ENCODE peak calls at places on chromosomes 1 and 21, in four cellular contexts. L, X, C and R are unnamed samples.

GRCh38 chr1:164794310-164794709 is 235.3 kb downstream of the PBX1 start:
- DNase-seq in C (no peak), X (no peak), L (no peak), R (no peak)

GRCh38 chr1:3399732-3400131 is 54.7 kb upstream of the ARHGEF16 start:
- DNase-seq in C (no peak), L (no peak), X (no peak), R (no peak)

GRCh38 chr1:117646007-117646913 is 40.4 kb downstream of the TENT5C start:
- DNase-seq in C (no peak), X (peak; percentile 39), L (no peak), R (no peak)

GRCh38 chr1:235225299-235225698 is 64.2 kb upstream of the RBM34 start:
- DNase-seq in X (no peak), L (no peak), C (no peak), R (no peak)

GRCh38 chr21:32516729-32517649 is 68.3 kb downstream of the TCP10L start:
- DNase-seq in L (no peak), X (no peak), C (no peak), R (no peak)

GRCh38 chr1:14733053-14733778 is 134.7 kb downstream of the KAZN start:
- DNase-seq in C (peak; percentile 57), L (peak; percentile 8), X (no peak), R (no peak)

GRCh38 chr1:93692451-93692861 is 10.8 kb upstream of the BCAR3 start:
- DNase-seq in X (no peak), C (no peak), L (no peak), R (no peak)

GRCh38 chr1:193558491-193559028 is 372.1 kb upstream of the B3GALT2 start:
- DNase-seq in C (no peak), L (no peak), X (no peak), R (peak; percentile 61)

GRCh38 chr1:71561729-71562128 is 480.9 kb upstream of the ZRANB2 start:
- DNase-seq in C (no peak), X (no peak), L (no peak), R (no peak)

GRCh38 chr1:192476802-192477298 is 98.7 kb upstream of the RGS1 start:
- DNase-seq in L (no peak), C (no peak), X (no peak), R (no peak)

GRCh38 chr1:25658791-25659431 is 42.3 kb downstream of the MAN1C1 start:
- DNase-seq in C (no peak), L (no peak), X (no peak), R (no peak)

GRCh38 chr1:209871430-209871829 is 43.7 kb downstream of the UTP25 start:
- DNase-seq in X (no peak), C (no peak), L (no peak), R (no peak)

GRCh38 chr21:28272272-28272992 is 720.2 kb downstream of the LTN1 start:
- DNase-seq in L (no peak), C (no peak), X (no peak), R (no peak)

GRCh38 chr1:199778324-199778955 is 249.1 kb upstream of the NR5A2 start:
- DNase-seq in L (no peak), X (no peak), C (no peak), R (no peak)

GRCh38 chr1:113035086-113035485 is 37.9 kb upstream of the LRIG2 start:
- DNase-seq in C (no peak), L (no peak), X (no peak), R (no peak)

GRCh38 chr1:233485809-233486398 is 128.0 kb upstream of the KCNK1 start:
- DNase-seq in C (no peak), X (no peak), L (no peak), R (no peak)

GRCh38 chr1:164562947-164563346 is 4.0 kb downstream of the PBX1 start:
- DNase-seq in L (no peak), C (no peak), X (no peak), R (no peak)

GRCh38 chr21:32253215-32253641 is 25.6 kb downstream of the MIS18A start:
- DNase-seq in L (no peak), C (no peak), X (no peak), R (no peak)

GRCh38 chr1:67672260-67672803 is 12.7 kb upstream of the GADD45A start:
- DNase-seq in L (no peak), C (no peak), X (no peak), R (no peak)

GRCh38 chr1:79293611-79294010 is 287.1 kb upstream of the ADGRL4 start:
- DNase-seq in X (no peak), C (no peak), L (no peak), R (no peak)

GRCh38 chr1:244854865-244855578 is 9.3 kb downstream of the HNRNPU start:
- DNase-seq in X (no peak), C (no peak), L (no peak), R (no peak)

GRCh38 chr1:27144920-27145661 is 9.8 kb downstream of the SLC9A1 start:
- DNase-seq in C (no peak), X (no peak), L (no peak), R (no peak)

GRCh38 chr1:107139833-107140702 is 771 bp upstream of the NTNG1 start:
- DNase-seq in C (peak; percentile 78), X (no peak), L (no peak), R (no peak)

GRCh38 chr21:33021667-33022066 is 4.1 kb upstream of the OLIG2 start:
- DNase-seq in X (no peak), L (no peak), C (no peak), R (no peak)

GRCh38 chr1:2016123-2016522 is 3.0 kb upstream of the GABRD start:
- DNase-seq in L (no peak), X (no peak), C (no peak), R (no peak)

GRCh38 chr1:7281821-7282220 is 489.3 kb upstream of the VAMP3 start:
- DNase-seq in L (no peak), X (no peak), C (no peak), R (no peak)

GRCh38 chr1:198287916-198288315 is 131.1 kb downstream of the NEK7 start:
- DNase-seq in L (no peak), X (no peak), C (no peak), R (no peak)

GRCh38 chr21:41772351-41773080 is 5.7 kb upstream of the RIPK4 start:
- DNase-seq in X (no peak), L (no peak), C (no peak), R (no peak)

GRCh38 chr1:171470726-171471125 is 14.6 kb upstream of the PRRC2C start:
- DNase-seq in C (no peak), X (no peak), L (no peak), R (no peak)

GRCh38 chr1:23581219-23581618 is 21.9 kb upstream of the ID3 start:
- DNase-seq in L (no peak), X (no peak), C (no peak), R (no peak)

GRCh38 chr1:167599839-167600581 is 30.0 kb upstream of the RCSD1 start:
- DNase-seq in L (peak; percentile 18), X (peak; percentile 46), C (no peak), R (peak; percentile 6)

GRCh38 chr1:116290085-116290670 is 82.9 kb upstream of the ATP1A1 start:
- DNase-seq in X (no peak), L (no peak), C (no peak), R (no peak)

GRCh38 chr1:153526132-153526543 is 9.7 kb downstream of the S100A6 start:
- DNase-seq in C (no peak), L (peak; percentile 42), X (no peak), R (no peak)

GRCh38 chr1:6000444-6001288 is 8.4 kb upstream of the NPHP4 start:
- DNase-seq in X (no peak), L (no peak), C (no peak), R (no peak)

GRCh38 chr1:43048601-43049011 is 89.9 kb upstream of the SLC2A1 start:
- DNase-seq in X (no peak), C (no peak), L (no peak), R (no peak)
- TF ChIP-seq FOSL1 in X (no peak), C (no peak), L (no peak), R (no peak)

GRCh38 chr1:51100264-51100880 is 1.7 kb upstream of the C1orf185 start:
- DNase-seq in L (no peak), C (no peak), X (no peak), R (no peak)

GRCh38 chr1:51101976-51102375 is at the start of gene C1orf185:
- DNase-seq in L (no peak), X (peak; percentile 14), C (no peak), R (no peak)
- TF ChIP-seq FOSL1 in L (no peak), X (no peak), C (no peak), R (no peak)

GRCh38 chr1:151281225-151281968 is 702 bp upstream of the ZNF687 start:
- DNase-seq in X (peak; percentile 92), C (peak; percentile 93), L (peak; percentile 95), R (peak; percentile 97)

GRCh38 chr1:151286619-151287340 is 4.7 kb downstream of the ZNF687 start:
- DNase-seq in X (no peak), C (no peak), L (no peak), R (no peak)

GRCh38 chr1:151281969-151282882 is at the start of gene ZNF687:
- DNase-seq in L (peak; percentile 100), C (peak; percentile 100), X (peak; percentile 97), R (peak; percentile 100)

GRCh38 chr1:151284013-151284577 is 2.0 kb downstream of the ZNF687 start:
- DNase-seq in C (no peak), L (no peak), X (no peak), R (no peak)

DNA sequence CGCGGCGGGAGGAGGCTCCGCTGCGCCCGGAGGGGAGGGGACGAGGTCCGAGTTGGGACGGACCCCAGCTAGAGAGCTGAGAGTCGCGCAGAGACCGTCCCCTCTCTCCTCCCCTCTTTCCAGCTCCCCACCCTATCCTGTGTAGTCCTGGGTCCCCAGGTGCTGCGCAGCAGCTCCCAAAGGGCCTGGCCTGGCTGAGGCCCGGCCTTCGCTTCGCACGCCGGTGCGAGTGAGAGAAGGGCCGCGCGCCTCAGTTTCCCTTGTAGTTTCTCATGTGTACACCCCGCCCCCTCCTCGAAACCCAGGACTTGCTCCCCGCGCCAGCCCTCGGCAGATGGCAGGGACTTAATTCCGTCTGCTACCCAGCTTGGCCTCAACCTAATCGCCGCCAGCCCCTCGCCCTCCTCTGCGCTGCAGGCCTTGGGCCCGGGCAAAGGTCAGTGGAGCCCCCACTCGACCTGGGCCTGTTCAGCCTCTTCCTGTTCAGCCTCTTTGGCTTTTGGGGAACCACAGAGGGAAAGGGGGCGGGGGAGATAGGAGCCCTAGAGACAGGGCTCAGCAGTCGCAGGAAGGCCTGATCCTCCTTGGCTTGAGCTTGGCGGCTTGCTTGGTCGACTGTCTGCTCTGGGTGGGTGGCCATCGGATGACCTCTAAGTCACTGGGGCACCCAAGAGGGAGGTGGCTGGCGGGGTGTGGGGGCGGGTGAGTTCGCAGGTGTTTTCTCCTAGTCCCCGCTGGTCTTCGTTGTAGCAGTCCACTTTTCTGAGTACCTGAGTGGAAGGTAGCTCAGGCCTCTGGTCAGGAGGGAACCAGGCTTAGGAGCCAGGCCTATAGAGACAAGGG is 1.0 kb downstream of the ZNF687 start:
- DNase-seq in X (peak; percentile 58), L (peak; percentile 31), C (no peak), R (no peak)
- TF ChIP-seq FOSL1 in X (no peak), L (no peak), C (no peak), R (no peak)

GRCh38 chr1:170239445-170239844 is 93.7 kb downstream of the NTMT2 start:
- DNase-seq in C (no peak), L (no peak), X (no peak), R (no peak)
- TF ChIP-seq FOSL1 in C (no peak), L (no peak), X (no peak), R (no peak)